ENCODE peak calls at places on chromosomes 4 and X, in five cellular contexts. One of them, this sample, is unnamed.

GRCh38 chrX:1932231-1932630 is 317.4 kb downstream of the ASMT start:
- DNase-seq in adrenal gland: no peak
- DNase-seq in gastrocnemius medialis: no peak
- DNase-seq in stomach: no peak
- DNase-seq in CD8-positive, alpha-beta memory T cell: no peak
- DNase-seq in this sample: no peak

GRCh38 chr4:68490826-68491457 is 43.7 kb downstream of the TMPRSS11E start:
- DNase-seq in adrenal gland: peak; percentile 45
- DNase-seq in gastrocnemius medialis: no peak
- DNase-seq in stomach: no peak
- DNase-seq in CD8-positive, alpha-beta memory T cell: no peak
- DNase-seq in this sample: no peak

GRCh38 chr4:169407217-169407845 is 136.6 kb upstream of the SH3RF1 start:
- DNase-seq in adrenal gland: no peak
- DNase-seq in gastrocnemius medialis: no peak
- DNase-seq in stomach: no peak
- DNase-seq in CD8-positive, alpha-beta memory T cell: no peak
- DNase-seq in this sample: no peak

GRCh38 chr4:107719211-107719926 is 665 bp downstream of the PAPSS1 start:
- DNase-seq in adrenal gland: peak; percentile 30
- DNase-seq in gastrocnemius medialis: no peak
- DNase-seq in stomach: no peak
- DNase-seq in CD8-positive, alpha-beta memory T cell: no peak
- DNase-seq in this sample: no peak

GRCh38 chr4:147198411-147199051 is 252.9 kb upstream of the TTC29 start:
- DNase-seq in adrenal gland: no peak
- DNase-seq in gastrocnemius medialis: no peak
- DNase-seq in stomach: no peak
- DNase-seq in CD8-positive, alpha-beta memory T cell: no peak
- DNase-seq in this sample: no peak

GRCh38 chr4:78004270-78004669 is 52.9 kb upstream of the FRAS1 start:
- DNase-seq in adrenal gland: no peak
- DNase-seq in gastrocnemius medialis: no peak
- DNase-seq in stomach: no peak
- DNase-seq in CD8-positive, alpha-beta memory T cell: no peak
- DNase-seq in this sample: no peak

GRCh38 chrX:30196322-30196721 is 19.0 kb upstream of the MAGEB2 start:
- DNase-seq in adrenal gland: no peak
- DNase-seq in gastrocnemius medialis: no peak
- DNase-seq in stomach: no peak
- DNase-seq in CD8-positive, alpha-beta memory T cell: no peak
- DNase-seq in this sample: no peak

GRCh38 chr4:105145913-105146285 is 777 bp upstream of the TET2 start:
- DNase-seq in adrenal gland: no peak
- DNase-seq in gastrocnemius medialis: no peak
- DNase-seq in stomach: no peak
- DNase-seq in CD8-positive, alpha-beta memory T cell: peak; percentile 59
- DNase-seq in this sample: no peak

GRCh38 chrX:154603438-154604430 is 15.3 kb downstream of the CTAG1B start:
- DNase-seq in adrenal gland: no peak
- DNase-seq in gastrocnemius medialis: no peak
- DNase-seq in stomach: no peak
- DNase-seq in CD8-positive, alpha-beta memory T cell: no peak
- DNase-seq in this sample: no peak

GRCh38 chr4:125397226-125397625 is 82.5 kb downstream of the FAT4 start:
- DNase-seq in adrenal gland: no peak
- DNase-seq in gastrocnemius medialis: no peak
- DNase-seq in stomach: no peak
- DNase-seq in CD8-positive, alpha-beta memory T cell: no peak
- DNase-seq in this sample: no peak

GRCh38 chr4:16270654-16271328 is 44.5 kb upstream of the TAPT1 start:
- DNase-seq in adrenal gland: no peak
- DNase-seq in gastrocnemius medialis: no peak
- DNase-seq in stomach: no peak
- DNase-seq in CD8-positive, alpha-beta memory T cell: no peak
- DNase-seq in this sample: no peak

GRCh38 chrX:40647307-40648197 is at the start of gene CXorf38:
- DNase-seq in adrenal gland: peak; percentile 95
- DNase-seq in gastrocnemius medialis: peak; percentile 72
- DNase-seq in stomach: peak; percentile 94
- DNase-seq in CD8-positive, alpha-beta memory T cell: peak; percentile 94
- DNase-seq in this sample: peak; percentile 48

GRCh38 chr4:134243742-134244713 is 42.4 kb upstream of the PABPC4L start:
- DNase-seq in adrenal gland: no peak
- DNase-seq in gastrocnemius medialis: no peak
- DNase-seq in stomach: no peak
- DNase-seq in CD8-positive, alpha-beta memory T cell: peak; percentile 39
- DNase-seq in this sample: no peak

GRCh38 chrX:115410731-115411435 is 121.4 kb downstream of the LUZP4 start:
- DNase-seq in adrenal gland: no peak
- DNase-seq in gastrocnemius medialis: no peak
- DNase-seq in stomach: no peak
- DNase-seq in CD8-positive, alpha-beta memory T cell: no peak
- DNase-seq in this sample: no peak

GRCh38 chr4:60682901-60683300 is 517.2 kb upstream of the ADGRL3 start:
- DNase-seq in adrenal gland: no peak
- DNase-seq in gastrocnemius medialis: no peak
- DNase-seq in stomach: no peak
- DNase-seq in CD8-positive, alpha-beta memory T cell: no peak
- DNase-seq in this sample: no peak

GRCh38 chr4:48445704-48446103 is 37.4 kb upstream of the SLC10A4 start:
- DNase-seq in adrenal gland: no peak
- DNase-seq in gastrocnemius medialis: no peak
- DNase-seq in stomach: no peak
- DNase-seq in CD8-positive, alpha-beta memory T cell: no peak
- DNase-seq in this sample: no peak

GRCh38 chr4:156193116-156193515 is 239.4 kb upstream of the CTSO start:
- DNase-seq in adrenal gland: no peak
- DNase-seq in gastrocnemius medialis: no peak
- DNase-seq in stomach: no peak
- DNase-seq in CD8-positive, alpha-beta memory T cell: no peak
- DNase-seq in this sample: no peak

GRCh38 chr4:15521442-15522039 is 51.9 kb downstream of the CC2D2A start:
- DNase-seq in adrenal gland: no peak
- DNase-seq in gastrocnemius medialis: no peak
- DNase-seq in stomach: no peak
- DNase-seq in CD8-positive, alpha-beta memory T cell: no peak
- DNase-seq in this sample: no peak

GRCh38 chr4:145732895-145733880 is 53.2 kb downstream of the C4orf51 start:
- DNase-seq in adrenal gland: peak; percentile 96
- DNase-seq in gastrocnemius medialis: peak; percentile 93
- DNase-seq in stomach: peak; percentile 96
- DNase-seq in CD8-positive, alpha-beta memory T cell: peak; percentile 88
- DNase-seq in this sample: peak; percentile 79

GRCh38 chr4:74805601-74806000 is 11.3 kb upstream of the BTC start:
- DNase-seq in adrenal gland: no peak
- DNase-seq in gastrocnemius medialis: no peak
- DNase-seq in stomach: no peak
- DNase-seq in CD8-positive, alpha-beta memory T cell: no peak
- DNase-seq in this sample: no peak

GRCh38 chr4:86223472-86223871 is 136.4 kb downstream of the MAPK10 start:
- DNase-seq in adrenal gland: no peak
- DNase-seq in gastrocnemius medialis: no peak
- DNase-seq in stomach: no peak
- DNase-seq in CD8-positive, alpha-beta memory T cell: no peak
- DNase-seq in this sample: no peak

GRCh38 chr4:186587416-186588018 is 32.1 kb upstream of the MTNR1A start:
- DNase-seq in adrenal gland: peak; percentile 80
- DNase-seq in gastrocnemius medialis: no peak
- DNase-seq in stomach: peak; percentile 78
- DNase-seq in CD8-positive, alpha-beta memory T cell: peak; percentile 61
- DNase-seq in this sample: peak; percentile 20

GRCh38 chr4:165877291-165877690 is 4.3 kb downstream of the TLL1 start:
- DNase-seq in adrenal gland: no peak
- DNase-seq in gastrocnemius medialis: no peak
- DNase-seq in stomach: no peak
- DNase-seq in CD8-positive, alpha-beta memory T cell: no peak
- DNase-seq in this sample: no peak

GRCh38 chr4:105061136-105061696 is 85.5 kb upstream of the TET2 start:
- DNase-seq in adrenal gland: no peak
- DNase-seq in gastrocnemius medialis: no peak
- DNase-seq in stomach: no peak
- DNase-seq in CD8-positive, alpha-beta memory T cell: no peak
- DNase-seq in this sample: no peak

GRCh38 chr4:22910200-22910599 is 217.5 kb downstream of the GBA3 start:
- DNase-seq in adrenal gland: no peak
- DNase-seq in gastrocnemius medialis: no peak
- DNase-seq in stomach: no peak
- DNase-seq in CD8-positive, alpha-beta memory T cell: no peak
- DNase-seq in this sample: no peak

GRCh38 chr4:55854132-55854531 is 684 bp downstream of the EXOC1 start:
- DNase-seq in adrenal gland: no peak
- DNase-seq in gastrocnemius medialis: no peak
- DNase-seq in stomach: no peak
- DNase-seq in CD8-positive, alpha-beta memory T cell: no peak
- DNase-seq in this sample: no peak

GRCh38 chrX:24870143-24870542 is 145.6 kb downstream of the ARX start:
- DNase-seq in adrenal gland: no peak
- DNase-seq in gastrocnemius medialis: no peak
- DNase-seq in stomach: no peak
- DNase-seq in CD8-positive, alpha-beta memory T cell: no peak
- DNase-seq in this sample: no peak

GRCh38 chrX:24876782-24877315 is 138.9 kb downstream of the ARX start:
- DNase-seq in adrenal gland: no peak
- DNase-seq in gastrocnemius medialis: no peak
- DNase-seq in stomach: no peak
- DNase-seq in CD8-positive, alpha-beta memory T cell: no peak
- DNase-seq in this sample: no peak

GRCh38 chrX:24877854-24878650 is 137.7 kb downstream of the ARX start:
- DNase-seq in adrenal gland: no peak
- DNase-seq in gastrocnemius medialis: no peak
- DNase-seq in stomach: no peak
- DNase-seq in CD8-positive, alpha-beta memory T cell: no peak
- DNase-seq in this sample: no peak

GRCh38 chrX:24879679-24880078 is 136.1 kb downstream of the ARX start:
- DNase-seq in adrenal gland: no peak
- DNase-seq in gastrocnemius medialis: no peak
- DNase-seq in stomach: no peak
- DNase-seq in CD8-positive, alpha-beta memory T cell: no peak
- DNase-seq in this sample: no peak

DNA sequence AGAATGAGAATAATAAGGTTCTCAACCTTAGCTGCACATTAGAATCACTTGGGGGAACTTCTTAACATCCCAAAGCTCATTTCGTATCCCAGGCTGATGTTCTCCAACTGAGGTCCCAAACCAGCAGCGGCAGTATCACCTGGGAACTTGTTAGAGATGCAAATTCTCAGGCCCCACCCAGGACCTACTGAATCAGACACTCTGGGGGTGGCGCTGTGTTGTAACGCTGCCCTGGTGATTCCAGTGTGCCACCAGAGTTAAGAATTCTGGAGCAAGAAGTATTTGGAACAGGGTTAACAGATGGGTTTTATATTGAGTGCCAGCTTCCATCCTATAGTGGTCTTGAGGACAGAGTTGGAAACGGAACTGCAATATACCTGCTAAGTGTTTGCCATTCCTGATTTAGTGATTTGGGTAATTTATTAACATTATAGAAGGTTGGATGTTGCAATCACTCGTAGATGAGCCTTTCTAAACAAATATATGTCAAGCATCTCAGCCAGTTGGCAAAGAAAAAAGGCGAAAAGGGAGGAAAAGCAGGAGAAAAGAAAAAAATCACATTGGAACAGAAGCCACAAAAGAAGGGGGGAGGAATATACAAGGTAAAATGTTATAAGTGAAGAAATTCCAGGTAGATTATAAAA is 141.0 kb downstream of the ARX start:
- DNase-seq in adrenal gland: no peak
- DNase-seq in gastrocnemius medialis: no peak
- DNase-seq in stomach: no peak
- DNase-seq in CD8-positive, alpha-beta memory T cell: no peak
- DNase-seq in this sample: no peak
- H3K4me1 ChIP-seq in adrenal gland: no peaks in the 10 kb centered on the region
- H3K4me1 ChIP-seq in gastrocnemius medialis: no peaks in the 10 kb centered on the region
- H3K4me1 ChIP-seq in stomach: no peaks in the 10 kb centered on the region
- H3K4me1 ChIP-seq in CD8-positive, alpha-beta memory T cell: no peaks in the 10 kb centered on the region
- H3K4me1 ChIP-seq in this sample: no peaks in the 10 kb centered on the region

DNA sequence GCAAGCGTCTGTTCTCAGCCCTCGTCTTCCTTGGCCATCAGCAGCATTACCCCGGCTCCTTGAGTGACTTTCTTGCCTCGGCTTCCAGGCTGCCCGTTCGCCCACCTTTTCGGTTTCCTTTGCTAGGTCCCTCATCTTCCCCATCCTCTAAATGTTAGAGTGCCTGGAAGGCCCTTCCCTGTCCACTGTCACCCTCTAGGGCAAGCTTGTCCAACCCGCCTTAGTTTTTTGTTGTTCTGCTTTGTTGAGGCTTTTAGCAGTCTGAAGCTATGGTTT is 62.7 kb downstream of the TBC1D14 start:
- DNase-seq in adrenal gland: no peak
- DNase-seq in gastrocnemius medialis: no peak
- DNase-seq in stomach: no peak
- DNase-seq in CD8-positive, alpha-beta memory T cell: no peak
- DNase-seq in this sample: no peak
- H3K27ac ChIP-seq in adrenal gland: no peak overlapping the region
- H3K27ac ChIP-seq in gastrocnemius medialis: peak overlapping the region; percentile 82
- H3K27ac ChIP-seq in stomach: no peak overlapping the region
- H3K27ac ChIP-seq in CD8-positive, alpha-beta memory T cell: no peak overlapping the region
- H3K27ac ChIP-seq in this sample: no peak overlapping the region

GRCh38 chrX:71541546-71542022 is 8.7 kb downstream of the OGT start:
- DNase-seq in adrenal gland: no peak
- DNase-seq in gastrocnemius medialis: no peak
- DNase-seq in stomach: no peak
- DNase-seq in CD8-positive, alpha-beta memory T cell: no peak
- DNase-seq in this sample: no peak
- H3K4me3 ChIP-seq in adrenal gland: no peak overlapping the region
- H3K4me3 ChIP-seq in gastrocnemius medialis: no peak overlapping the region
- H3K4me3 ChIP-seq in stomach: no peak overlapping the region
- H3K4me3 ChIP-seq in CD8-positive, alpha-beta memory T cell: peak overlapping the region; percentile 41
- H3K4me3 ChIP-seq in this sample: peak overlapping the region; percentile 33

GRCh38 chr4:38634047-38634759 is 29.8 kb upstream of the KLF3 start:
- DNase-seq in adrenal gland: no peak
- DNase-seq in gastrocnemius medialis: no peak
- DNase-seq in stomach: no peak
- DNase-seq in CD8-positive, alpha-beta memory T cell: no peak
- DNase-seq in this sample: no peak
- H3K4me1 ChIP-seq in adrenal gland: no peaks in the 10 kb centered on the region
- H3K4me1 ChIP-seq in gastrocnemius medialis: no peaks in the 10 kb centered on the region
- H3K4me1 ChIP-seq in stomach: no peaks in the 10 kb centered on the region
- H3K4me1 ChIP-seq in CD8-positive, alpha-beta memory T cell: no peaks in the 10 kb centered on the region
- H3K4me1 ChIP-seq in this sample: peaks cover 13% of the 10 kb centered on the region

GRCh38 chr4:142144813-142145212 is 508.4 kb downstream of the IL15 start:
- DNase-seq in adrenal gland: no peak
- DNase-seq in gastrocnemius medialis: no peak
- DNase-seq in stomach: no peak
- DNase-seq in CD8-positive, alpha-beta memory T cell: no peak
- DNase-seq in this sample: no peak
- H3K27ac ChIP-seq in adrenal gland: no peak overlapping the region
- H3K27ac ChIP-seq in gastrocnemius medialis: no peak overlapping the region
- H3K27ac ChIP-seq in stomach: no peak overlapping the region
- H3K27ac ChIP-seq in CD8-positive, alpha-beta memory T cell: no peak overlapping the region
- H3K27ac ChIP-seq in this sample: no peak overlapping the region